ENCODE peak calls at places on chromosomes 7 and 10, in four cellular contexts. H, Q, V and F are unnamed samples.

GRCh38 chr7:144391823-144392255 is 11.7 kb downstream of the NOBOX start:
- DNase-seq in V (peak; percentile 83), H (peak; percentile 58), Q (peak; percentile 66), F (peak; percentile 74)

GRCh38 chr10:130466271-130466997 is 330.2 kb downstream of the GLRX3 start:
- DNase-seq in Q (no peak), H (no peak), V (no peak), F (no peak)

GRCh38 chr10:86265877-86266259 is 100.7 kb downstream of the GRID1 start:
- DNase-seq in Q (no peak), V (no peak), H (no peak), F (no peak)

GRCh38 chr7:105677803-105678583 is 96.7 kb upstream of the EFCAB10 start:
- DNase-seq in V (no peak), H (peak; percentile 32), Q (no peak), F (no peak)

GRCh38 chr7:141301544-141301943 is 227.7 kb downstream of the TMEM178B start:
- DNase-seq in H (no peak), V (no peak), Q (no peak), F (no peak)

GRCh38 chr10:3872700-3873099 is 87.7 kb upstream of the KLF6 start:
- DNase-seq in Q (no peak), H (no peak), V (no peak), F (no peak)

GRCh38 chr7:26078437-26079362 is 73.3 kb upstream of the NFE2L3 start:
- DNase-seq in V (peak; percentile 90), H (peak; percentile 51), Q (peak; percentile 90), F (peak; percentile 69)

GRCh38 chr10:78977761-78978305 is 90.9 kb upstream of the ZMIZ1 start:
- DNase-seq in H (no peak), V (no peak), Q (no peak), F (peak; percentile 70)

GRCh38 chr10:112344261-112344660 is 29.7 kb upstream of the ACSL5 start:
- DNase-seq in Q (no peak), V (no peak), H (no peak), F (no peak)

GRCh38 chr7:148524479-148525173 is 65.9 kb upstream of the C7orf33 start:
- DNase-seq in H (no peak), Q (no peak), V (no peak), F (no peak)

GRCh38 chr7:73761854-73762658 is 8.0 kb downstream of the CLDN3 start:
- DNase-seq in V (peak; percentile 78), Q (peak; percentile 59), H (no peak), F (no peak)

GRCh38 chr10:71048995-71049650 is 160.8 kb upstream of the PCBD1 start:
- DNase-seq in V (no peak), Q (no peak), H (no peak), F (no peak)

GRCh38 chr7:95262875-95263274 is 61.5 kb downstream of the PON1 start:
- DNase-seq in Q (no peak), V (peak; percentile 29), H (no peak), F (no peak)

GRCh38 chr10:112250555-112250954 is 32.6 kb upstream of the TECTB start:
- DNase-seq in V (no peak), H (no peak), Q (no peak), F (peak; percentile 8)

GRCh38 chr10:132590752-132591121 is 53.1 kb downstream of the INPP5A start:
- DNase-seq in V (no peak), H (no peak), Q (no peak), F (no peak)

GRCh38 chr10:71064413-71065118 is 147.8 kb upstream of the UNC5B start:
- DNase-seq in H (no peak), Q (no peak), V (peak; percentile 43), F (peak; percentile 30)

GRCh38 chr10:121975295-121976086 is 474 bp upstream of the NSMCE4A start:
- DNase-seq in H (peak; percentile 9), Q (peak; percentile 19), V (no peak), F (no peak)

GRCh38 chr7:155298288-155298833 is 683 bp downstream of the INSIG1 start:
- DNase-seq in V (peak; percentile 22), H (no peak), Q (peak; percentile 57), F (no peak)

GRCh38 chr10:112307631-112308502 is 24.7 kb downstream of the TECTB start:
- DNase-seq in V (peak; percentile 89), Q (peak; percentile 66), H (peak; percentile 35), F (peak; percentile 51)

GRCh38 chr10:103828107-103828506 is 27.3 kb downstream of the SH3PXD2A start:
- DNase-seq in H (no peak), Q (no peak), V (no peak), F (peak; percentile 83)

GRCh38 chr10:35378547-35379210 is 42.4 kb downstream of the CCNY start:
- DNase-seq in Q (no peak), H (peak; percentile 42), V (no peak), F (peak; percentile 41)

GRCh38 chr10:59561397-59562121 is 148.1 kb downstream of the SLC16A9 start:
- DNase-seq in H (no peak), Q (no peak), V (no peak), F (peak; percentile 54)

GRCh38 chr10:72918352-72918751 is 24.8 kb downstream of the OIT3 start:
- DNase-seq in H (no peak), V (peak; percentile 10), Q (no peak), F (no peak)

GRCh38 chr10:88253622-88254021 is 329.5 kb downstream of the RNLS start:
- DNase-seq in H (no peak), Q (no peak), V (no peak), F (no peak)

GRCh38 chr10:126525326-126525725 is 137.0 kb upstream of the ADAM12 start:
- DNase-seq in V (no peak), H (no peak), Q (no peak), F (no peak)

GRCh38 chr7:103025341-103025740 is 49.3 kb downstream of the FBXL13 start:
- DNase-seq in Q (peak; percentile 39), V (no peak), H (no peak), F (no peak)

GRCh38 chr7:30157217-30157616 is 22.4 kb downstream of the MTURN start:
- DNase-seq in Q (no peak), H (no peak), V (no peak), F (no peak)

GRCh38 chr7:30925913-30926312 is 14.3 kb downstream of the AQP1 start:
- DNase-seq in V (no peak), H (no peak), Q (peak; percentile 88), F (no peak)

GRCh38 chr10:11147723-11148122 is 130.1 kb downstream of the CELF2 start:
- DNase-seq in H (peak; percentile 16), Q (no peak), V (peak; percentile 34), F (no peak)

GRCh38 chr7:5421626-5422323 is 1.9 kb downstream of the TNRC18 start:
- DNase-seq in V (peak; percentile 60), Q (peak; percentile 67), H (no peak), F (peak; percentile 69)

GRCh38 chr10:104483582-104483981 is 129.9 kb downstream of the CFAP58 start:
- DNase-seq in H (no peak), V (no peak), Q (no peak), F (no peak)

GRCh38 chr10:112092529-112092928 is 91.0 kb downstream of the GPAM start:
- DNase-seq in V (no peak), Q (no peak), H (no peak), F (no peak)

GRCh38 chr10:72661436-72661835 is 30.5 kb upstream of the MCU start:
- DNase-seq in V (no peak), H (no peak), Q (no peak), F (no peak)

GRCh38 chr10:77943086-77943901 is 16.7 kb upstream of the DLG5 start:
- DNase-seq in Q (no peak), V (peak; percentile 63), H (no peak), F (peak; percentile 99)

GRCh38 chr7:82141427-82141826 is 302.1 kb downstream of the CACNA2D1 start:
- DNase-seq in V (no peak), Q (no peak), H (no peak), F (no peak)

DNA sequence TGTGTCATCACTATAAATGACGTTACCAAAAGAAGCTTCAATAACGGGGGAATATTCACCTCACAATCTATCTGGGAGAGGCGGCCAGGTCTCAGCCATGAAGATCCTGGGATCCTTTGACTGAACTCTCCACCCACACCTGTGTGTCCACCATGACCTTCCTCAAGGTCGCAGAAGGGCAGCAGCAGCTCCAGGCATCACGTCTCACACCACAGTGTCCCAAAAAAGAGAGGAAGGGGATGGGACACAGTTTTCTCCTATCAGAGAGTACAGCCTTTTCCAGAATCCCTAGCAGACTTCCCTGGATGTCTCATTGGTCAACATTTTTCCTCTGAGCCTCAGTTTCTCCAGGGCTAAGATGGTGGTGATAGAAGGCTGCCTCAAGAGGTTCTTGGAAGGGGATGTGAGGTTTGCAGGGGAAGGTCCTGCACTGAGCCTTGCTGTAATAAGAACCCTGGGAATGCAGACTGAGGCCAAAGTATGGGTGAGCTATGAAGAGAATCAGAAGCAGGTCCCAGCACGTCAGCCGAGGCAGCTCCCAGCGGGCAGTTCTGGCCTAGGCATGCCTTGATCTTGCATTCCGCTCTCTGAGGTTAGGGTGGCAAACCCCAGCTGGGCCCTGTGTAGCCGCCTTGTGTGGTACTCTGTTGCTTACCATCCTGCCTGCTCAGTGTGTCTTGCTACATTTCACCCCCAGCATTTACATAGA is 63.8 kb downstream of the COL26A1 start:
- DNase-seq in V (no peak), Q (no peak), H (no peak), F (no peak)
- H3K9me2 ChIP-seq in V (no peaks in the 10 kb centered on the region), Q (no peaks in the 10 kb centered on the region), H (no peaks in the 10 kb centered on the region), F (no peaks in the 10 kb centered on the region)

GRCh38 chr10:60777696-60778213 is 523 bp upstream of the CDK1 start:
- DNase-seq in H (no peak), Q (no peak), V (no peak), F (no peak)
- TF ChIP-seq EZH2phosphoT487 in H (no peak), Q (no peak), V (no peak), F (no peak)

GRCh38 chr10:99958287-99958686 is 51.5 kb downstream of the DNMBP start:
- DNase-seq in Q (no peak), V (no peak), H (no peak), F (no peak)

GRCh38 chr10:99964791-99965190 is 45.0 kb downstream of the DNMBP start:
- DNase-seq in H (no peak), Q (no peak), V (no peak), F (peak; percentile 17)

GRCh38 chr10:99958806-99959205 is 50.9 kb downstream of the DNMBP start:
- DNase-seq in V (no peak), Q (no peak), H (no peak), F (no peak)
- H3K9me2 ChIP-seq in V (no peaks in the 10 kb centered on the region), Q (no peaks in the 10 kb centered on the region), H (no peaks in the 10 kb centered on the region), F (no peaks in the 10 kb centered on the region)

GRCh38 chr10:99364125-99364524 is 35.0 kb downstream of the CNNM1 start:
- DNase-seq in Q (no peak), V (no peak), H (no peak), F (no peak)
- TF ChIP-seq EZH2phosphoT487 in Q (no peak), V (no peak), H (no peak), F (no peak)

DNA sequence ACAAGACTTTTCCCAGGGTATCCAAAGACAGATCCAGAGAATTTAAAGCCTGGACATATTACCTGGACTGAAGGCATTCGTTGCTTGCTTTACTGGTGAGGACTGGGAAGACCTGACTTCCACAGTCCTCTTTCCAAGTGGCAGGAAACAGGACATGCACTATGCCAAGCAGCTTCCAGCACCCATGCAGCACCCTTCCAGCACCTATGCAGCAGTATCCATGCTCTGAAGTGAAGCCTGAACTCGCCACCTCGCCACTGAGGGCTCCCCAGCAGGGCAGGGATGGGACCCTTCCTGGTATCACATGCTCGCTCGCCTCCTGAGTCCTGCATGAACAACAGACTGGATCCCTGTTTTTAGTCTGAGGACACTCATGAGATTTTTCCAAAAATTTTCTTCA is 189.9 kb upstream of the KLF14 start:
- DNase-seq in H (no peak), Q (no peak), V (no peak), F (no peak)
- H3K9me2 ChIP-seq in H (no peaks in the 10 kb centered on the region), Q (no peaks in the 10 kb centered on the region), V (no peaks in the 10 kb centered on the region), F (no peaks in the 10 kb centered on the region)